ENCODE peak calls at places on chromosomes 16 and 17, in nine cellular contexts. One of them, this sample, is unnamed.

GRCh38 chr17:80212962-80213650 is 7.0 kb downstream of the SGSH start:
- DNase-seq in SJSA1: no peak
- DNase-seq in cardiac fibroblast: no peak
- DNase-seq in left cardiac atrium: no peak
- DNase-seq in renal cortical epithelial cell: no peak
- DNase-seq in activated naive CD4-positive, alpha-beta T cell treated with anti-CD3 and anti-CD28 coated beads for 36 hours: no peak
- DNase-seq in nucleus accumbens: no peak
- DNase-seq in astrocyte of the spinal cord: no peak
- DNase-seq in NCI-H748 treated with DMSO at 0.1 percent for 48 hours: no peak
- DNase-seq in this sample: peak

GRCh38 chr16:78829280-78829679 is 729.8 kb downstream of the WWOX start:
- DNase-seq in astrocyte of the spinal cord: no peak
- DNase-seq in SJSA1: no peak
- DNase-seq in nucleus accumbens: no peak
- DNase-seq in renal cortical epithelial cell: no peak
- DNase-seq in activated naive CD4-positive, alpha-beta T cell treated with anti-CD3 and anti-CD28 coated beads for 36 hours: no peak
- DNase-seq in cardiac fibroblast: no peak
- DNase-seq in NCI-H748 treated with DMSO at 0.1 percent for 48 hours: no peak
- DNase-seq in left cardiac atrium: no peak
- DNase-seq in this sample: no peak

GRCh38 chr17:31412511-31412910 is 21.0 kb downstream of the RAB11FIP4 start:
- DNase-seq in renal cortical epithelial cell: no peak
- DNase-seq in cardiac fibroblast: no peak
- DNase-seq in left cardiac atrium: no peak
- DNase-seq in astrocyte of the spinal cord: no peak
- DNase-seq in nucleus accumbens: no peak
- DNase-seq in NCI-H748 treated with DMSO at 0.1 percent for 48 hours: no peak
- DNase-seq in SJSA1: no peak
- DNase-seq in activated naive CD4-positive, alpha-beta T cell treated with anti-CD3 and anti-CD28 coated beads for 36 hours: no peak
- DNase-seq in this sample: peak

GRCh38 chr16:88017006-88017405 is 65.8 kb downstream of the BANP start:
- DNase-seq in SJSA1: no peak
- DNase-seq in activated naive CD4-positive, alpha-beta T cell treated with anti-CD3 and anti-CD28 coated beads for 36 hours: no peak
- DNase-seq in NCI-H748 treated with DMSO at 0.1 percent for 48 hours: no peak
- DNase-seq in renal cortical epithelial cell: no peak
- DNase-seq in nucleus accumbens: no peak
- DNase-seq in astrocyte of the spinal cord: no peak
- DNase-seq in cardiac fibroblast: no peak
- DNase-seq in left cardiac atrium: no peak
- DNase-seq in this sample: no peak

GRCh38 chr17:67528751-67529436 is 151.8 kb downstream of the PITPNC1 start:
- DNase-seq in renal cortical epithelial cell: peak
- DNase-seq in activated naive CD4-positive, alpha-beta T cell treated with anti-CD3 and anti-CD28 coated beads for 36 hours: no peak
- DNase-seq in nucleus accumbens: peak
- DNase-seq in SJSA1: peak
- DNase-seq in NCI-H748 treated with DMSO at 0.1 percent for 48 hours: peak
- DNase-seq in astrocyte of the spinal cord: peak
- DNase-seq in cardiac fibroblast: peak
- DNase-seq in left cardiac atrium: peak
- DNase-seq in this sample: peak

GRCh38 chr16:79451196-79451816 is 149.2 kb downstream of the MAF start:
- DNase-seq in renal cortical epithelial cell: no peak
- DNase-seq in nucleus accumbens: no peak
- DNase-seq in cardiac fibroblast: no peak
- DNase-seq in SJSA1: no peak
- DNase-seq in NCI-H748 treated with DMSO at 0.1 percent for 48 hours: peak
- DNase-seq in left cardiac atrium: no peak
- DNase-seq in activated naive CD4-positive, alpha-beta T cell treated with anti-CD3 and anti-CD28 coated beads for 36 hours: no peak
- DNase-seq in astrocyte of the spinal cord: no peak
- DNase-seq in this sample: no peak

GRCh38 chr16:31129568-31130335 is 5.8 kb downstream of the PRSS8 start:
- DNase-seq in cardiac fibroblast: no peak
- DNase-seq in nucleus accumbens: no peak
- DNase-seq in left cardiac atrium: peak
- DNase-seq in activated naive CD4-positive, alpha-beta T cell treated with anti-CD3 and anti-CD28 coated beads for 36 hours: no peak
- DNase-seq in astrocyte of the spinal cord: no peak
- DNase-seq in NCI-H748 treated with DMSO at 0.1 percent for 48 hours: no peak
- DNase-seq in renal cortical epithelial cell: no peak
- DNase-seq in SJSA1: no peak
- DNase-seq in this sample: peak

GRCh38 chr16:4412854-4413253 is 3.5 kb downstream of the CORO7 start:
- DNase-seq in activated naive CD4-positive, alpha-beta T cell treated with anti-CD3 and anti-CD28 coated beads for 36 hours: no peak
- DNase-seq in cardiac fibroblast: no peak
- DNase-seq in nucleus accumbens: no peak
- DNase-seq in SJSA1: no peak
- DNase-seq in astrocyte of the spinal cord: no peak
- DNase-seq in NCI-H748 treated with DMSO at 0.1 percent for 48 hours: no peak
- DNase-seq in left cardiac atrium: peak
- DNase-seq in renal cortical epithelial cell: no peak
- DNase-seq in this sample: no peak

GRCh38 chr16:19432429-19432828 is 14.7 kb downstream of the TMC5 start:
- DNase-seq in NCI-H748 treated with DMSO at 0.1 percent for 48 hours: peak
- DNase-seq in renal cortical epithelial cell: peak
- DNase-seq in nucleus accumbens: no peak
- DNase-seq in SJSA1: no peak
- DNase-seq in left cardiac atrium: no peak
- DNase-seq in cardiac fibroblast: peak
- DNase-seq in astrocyte of the spinal cord: no peak
- DNase-seq in activated naive CD4-positive, alpha-beta T cell treated with anti-CD3 and anti-CD28 coated beads for 36 hours: no peak
- DNase-seq in this sample: no peak

GRCh38 chr16:58031016-58031800 is 5.7 kb downstream of the MMP15 start:
- DNase-seq in SJSA1: no peak
- DNase-seq in astrocyte of the spinal cord: no peak
- DNase-seq in activated naive CD4-positive, alpha-beta T cell treated with anti-CD3 and anti-CD28 coated beads for 36 hours: no peak
- DNase-seq in NCI-H748 treated with DMSO at 0.1 percent for 48 hours: no peak
- DNase-seq in left cardiac atrium: no peak
- DNase-seq in cardiac fibroblast: no peak
- DNase-seq in nucleus accumbens: no peak
- DNase-seq in renal cortical epithelial cell: no peak
- DNase-seq in this sample: no peak

GRCh38 chr17:31052187-31052889 is 42.4 kb upstream of the NF1 start:
- DNase-seq in cardiac fibroblast: peak
- DNase-seq in nucleus accumbens: no peak
- DNase-seq in activated naive CD4-positive, alpha-beta T cell treated with anti-CD3 and anti-CD28 coated beads for 36 hours: no peak
- DNase-seq in left cardiac atrium: peak
- DNase-seq in astrocyte of the spinal cord: peak
- DNase-seq in SJSA1: peak
- DNase-seq in renal cortical epithelial cell: peak
- DNase-seq in NCI-H748 treated with DMSO at 0.1 percent for 48 hours: no peak
- DNase-seq in this sample: no peak

GRCh38 chr17:43790311-43790940 is 10.2 kb downstream of the CFAP97D1 start:
- DNase-seq in cardiac fibroblast: no peak
- DNase-seq in nucleus accumbens: no peak
- DNase-seq in astrocyte of the spinal cord: no peak
- DNase-seq in activated naive CD4-positive, alpha-beta T cell treated with anti-CD3 and anti-CD28 coated beads for 36 hours: no peak
- DNase-seq in renal cortical epithelial cell: no peak
- DNase-seq in left cardiac atrium: no peak
- DNase-seq in NCI-H748 treated with DMSO at 0.1 percent for 48 hours: no peak
- DNase-seq in SJSA1: no peak
- DNase-seq in this sample: no peak

GRCh38 chr16:83945587-83945986 is 7.5 kb upstream of the OSGIN1 start:
- DNase-seq in SJSA1: no peak
- DNase-seq in nucleus accumbens: no peak
- DNase-seq in cardiac fibroblast: no peak
- DNase-seq in astrocyte of the spinal cord: no peak
- DNase-seq in left cardiac atrium: no peak
- DNase-seq in NCI-H748 treated with DMSO at 0.1 percent for 48 hours: no peak
- DNase-seq in activated naive CD4-positive, alpha-beta T cell treated with anti-CD3 and anti-CD28 coated beads for 36 hours: no peak
- DNase-seq in renal cortical epithelial cell: no peak
- DNase-seq in this sample: no peak

GRCh38 chr16:16059895-16060590 is 110.6 kb downstream of the ABCC1 start:
- DNase-seq in astrocyte of the spinal cord: no peak
- DNase-seq in NCI-H748 treated with DMSO at 0.1 percent for 48 hours: no peak
- DNase-seq in renal cortical epithelial cell: no peak
- DNase-seq in left cardiac atrium: no peak
- DNase-seq in cardiac fibroblast: no peak
- DNase-seq in activated naive CD4-positive, alpha-beta T cell treated with anti-CD3 and anti-CD28 coated beads for 36 hours: no peak
- DNase-seq in nucleus accumbens: no peak
- DNase-seq in SJSA1: no peak
- DNase-seq in this sample: no peak

This sample was measured in Right ventricle myocardium inferior.